ENCODE peak calls at places on chromosome 6, in five cellular contexts. S is CD8-positive, alpha-beta T cell; J is cardiac fibroblast; G is PC-9; R is neural crest cell. X is an unnamed sample.

GRCh38 chr6:166950443-166950821 is 5.9 kb downstream of the RNASET2 start:
- DNase-seq in S (no peak), J (no peak), G (no peak), R (no peak), X (no peak)

GRCh38 chr6:136103763-136104311 is 146.3 kb downstream of the MTFR2 start:
- DNase-seq in S (no peak), J (peak), G (peak), R (no peak), X (no peak)

GRCh38 chr6:25172819-25173218 is 106.4 kb upstream of the CARMIL1 start:
- DNase-seq in S (no peak), J (peak), G (peak), R (no peak), X (no peak)

GRCh38 chr6:145532361-145532760 is 203.0 kb downstream of the EPM2A start:
- DNase-seq in S (no peak), J (no peak), G (no peak), R (no peak), X (no peak)

GRCh38 chr6:16130932-16131387 is 2.1 kb downstream of the MYLIP start:
- DNase-seq in S (peak), J (peak), G (peak), R (no peak), X (peak)

GRCh38 chr6:21900730-21901129 is 307.2 kb downstream of the SOX4 start:
- DNase-seq in S (no peak), J (peak), G (peak), R (no peak), X (no peak)

GRCh38 chr6:15947436-15947835 is 181.4 kb upstream of the MYLIP start:
- DNase-seq in S (no peak), J (no peak), G (no peak), R (no peak), X (no peak)

GRCh38 chr6:124753001-124753400 is 209.2 kb upstream of the RNF217 start:
- DNase-seq in S (no peak), J (no peak), G (no peak), R (no peak), X (no peak)

GRCh38 chr6:109002100-109002697 is 92.4 kb downstream of the SESN1 start:
- DNase-seq in S (no peak), J (peak), G (no peak), R (no peak), X (no peak)

GRCh38 chr6:133977983-133978895 is 25.2 kb downstream of the TBPL1 start:
- DNase-seq in S (no peak), J (peak), G (peak), R (no peak), X (no peak)

GRCh38 chr6:97195117-97195516 is 87.9 kb downstream of the MMS22L start:
- DNase-seq in S (no peak), J (peak), G (no peak), R (no peak), X (no peak)

GRCh38 chr6:116633685-116634084 is 17.4 kb downstream of the RSPH4A start:
- DNase-seq in S (no peak), J (no peak), G (no peak), R (no peak), X (no peak)

GRCh38 chr6:13373488-13373886 is 45.1 kb upstream of the TBC1D7 start:
- DNase-seq in S (no peak), J (peak), G (no peak), R (no peak), X (no peak)

GRCh38 chr6:133001040-133001570 is 186.7 kb downstream of the RPS12 start:
- DNase-seq in S (no peak), J (no peak), G (no peak), R (no peak), X (no peak)

GRCh38 chr6:113178349-113178748 is 678.8 kb upstream of the MARCKS start:
- DNase-seq in S (no peak), J (no peak), G (no peak), R (no peak), X (no peak)

GRCh38 chr6:27157461-27158315 is 89.8 kb upstream of the PRSS16 start:
- DNase-seq in S (peak), J (peak), G (peak), R (no peak), X (peak)

GRCh38 chr6:30821862-30822784 is 62.2 kb upstream of the DDR1 start:
- DNase-seq in S (no peak), J (peak), G (peak), R (no peak), X (no peak)
- TF ChIP-seq CTCF in S (peak), J (peak), G (peak), R (peak), X (peak)

GRCh38 chr6:70388814-70389213 is 24.5 kb upstream of the FAM135A start:
- DNase-seq in S (no peak), J (no peak), G (no peak), R (no peak), X (no peak)
- TF ChIP-seq CTCF in S (no peak), J (no peak), G (no peak), R (no peak), X (no peak)

GRCh38 chr6:48658910-48659309 is 547.9 kb upstream of the PTCHD4 start:
- DNase-seq in S (no peak), J (no peak), G (no peak), R (no peak), X (no peak)
- TF ChIP-seq CTCF in S (no peak), J (no peak), G (no peak), R (no peak), X (no peak)

DNA sequence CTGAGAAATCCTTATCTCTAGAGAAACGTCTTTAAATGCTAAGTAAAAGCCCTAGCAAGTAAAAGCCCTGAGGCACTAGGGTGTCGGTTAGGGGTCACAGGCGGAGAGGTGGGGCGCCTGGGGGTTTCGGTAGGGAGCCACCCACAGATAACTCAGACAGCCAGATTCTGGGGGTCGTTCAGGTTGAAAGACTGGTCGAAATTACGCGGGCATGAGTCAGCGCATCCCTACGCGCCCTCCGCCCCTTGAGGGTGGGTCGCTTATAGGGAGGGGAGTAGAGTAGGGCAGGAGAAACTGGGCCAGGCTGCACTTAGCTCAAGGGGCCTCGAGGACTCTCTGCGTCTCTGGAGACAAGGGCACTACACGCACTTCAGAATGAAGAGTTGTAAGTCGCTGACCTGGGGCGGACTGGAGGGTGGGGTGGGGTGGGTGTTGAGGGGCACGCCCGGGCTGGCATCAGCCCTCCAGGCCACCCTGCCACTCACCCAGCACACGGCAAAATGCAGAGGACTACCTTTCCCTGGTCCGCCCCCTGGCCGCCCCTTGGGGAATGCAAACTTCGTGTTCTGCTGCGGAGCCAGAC is 598 bp upstream of the PPT2 start:
- DNase-seq in S (peak), J (no peak), G (peak), R (peak), X (no peak)
- TF ChIP-seq CTCF in S (no peak), J (peak), G (peak), R (peak), X (no peak)